ENCODE peak calls at places on chromosomes 13 and 19, in six cellular contexts. One of them, this sample, is unnamed.

GRCh38 chr19:20453424-20453938 is 112.1 kb downstream of the ZNF737 start:
- DNase-seq in neuronal stem cell: no peak
- DNase-seq in IMR-90: no peak
- DNase-seq in H9: no peak
- DNase-seq in mesendoderm: no peak
- DNase-seq in trophoblast cell: no peak
- DNase-seq in this sample: no peak

GRCh38 chr19:10662384-10663251 is 8.5 kb downstream of the ILF3 start:
- DNase-seq in neuronal stem cell: no peak
- DNase-seq in IMR-90: peak
- DNase-seq in H9: no peak
- DNase-seq in mesendoderm: no peak
- DNase-seq in trophoblast cell: peak
- DNase-seq in this sample: no peak

GRCh38 chr13:97116754-97117153 is 105.4 kb upstream of the MBNL2 start:
- DNase-seq in neuronal stem cell: no peak
- DNase-seq in IMR-90: peak
- DNase-seq in H9: no peak
- DNase-seq in mesendoderm: peak
- DNase-seq in trophoblast cell: peak
- DNase-seq in this sample: peak

GRCh38 chr19:29211562-29212416 is 1.2 kb downstream of the UQCRFS1 start:
- DNase-seq in neuronal stem cell: no peak
- DNase-seq in IMR-90: peak
- DNase-seq in H9: no peak
- DNase-seq in mesendoderm: peak
- DNase-seq in trophoblast cell: peak
- DNase-seq in this sample: peak

GRCh38 chr19:53707278-53707677 is 75.5 kb downstream of the DPRX start:
- DNase-seq in neuronal stem cell: no peak
- DNase-seq in IMR-90: no peak
- DNase-seq in H9: no peak
- DNase-seq in mesendoderm: peak
- DNase-seq in trophoblast cell: no peak
- DNase-seq in this sample: no peak

GRCh38 chr13:36872621-36873020 is 47.4 kb downstream of the SMAD9 start:
- DNase-seq in neuronal stem cell: no peak
- DNase-seq in IMR-90: no peak
- DNase-seq in H9: peak
- DNase-seq in mesendoderm: no peak
- DNase-seq in trophoblast cell: no peak
- DNase-seq in this sample: peak

GRCh38 chr13:29954082-29955043 is 103.9 kb upstream of the UBL3 start:
- DNase-seq in neuronal stem cell: no peak
- DNase-seq in IMR-90: no peak
- DNase-seq in H9: no peak
- DNase-seq in mesendoderm: no peak
- DNase-seq in trophoblast cell: peak
- DNase-seq in this sample: no peak

GRCh38 chr13:111474136-111475002 is 153.9 kb downstream of the TEX29 start:
- DNase-seq in neuronal stem cell: peak
- DNase-seq in IMR-90: peak
- DNase-seq in H9: peak
- DNase-seq in mesendoderm: peak
- DNase-seq in trophoblast cell: peak
- DNase-seq in this sample: peak

GRCh38 chr19:11261902-11262839 is at the start of gene DOCK6:
- DNase-seq in neuronal stem cell: peak
- DNase-seq in IMR-90: no peak
- DNase-seq in H9: peak
- DNase-seq in mesendoderm: peak
- DNase-seq in trophoblast cell: peak
- DNase-seq in this sample: peak

GRCh38 chr19:34642241-34642640 is 34.7 kb downstream of the SCGB2B2 start:
- DNase-seq in neuronal stem cell: no peak
- DNase-seq in IMR-90: no peak
- DNase-seq in H9: no peak
- DNase-seq in mesendoderm: no peak
- DNase-seq in trophoblast cell: no peak
- DNase-seq in this sample: no peak

GRCh38 chr13:27289016-27289665 is 18.5 kb downstream of the RASL11A start:
- DNase-seq in neuronal stem cell: no peak
- DNase-seq in IMR-90: no peak
- DNase-seq in H9: peak
- DNase-seq in mesendoderm: no peak
- DNase-seq in trophoblast cell: no peak
- DNase-seq in this sample: no peak

GRCh38 chr13:73658639-73659038 is 475.6 kb downstream of the KLF12 start:
- DNase-seq in neuronal stem cell: no peak
- DNase-seq in IMR-90: no peak
- DNase-seq in H9: no peak
- DNase-seq in mesendoderm: no peak
- DNase-seq in trophoblast cell: no peak
- DNase-seq in this sample: no peak

GRCh38 chr19:44735011-44735410 is 13.5 kb upstream of the BCL3 start:
- DNase-seq in neuronal stem cell: no peak
- DNase-seq in IMR-90: no peak
- DNase-seq in H9: no peak
- DNase-seq in mesendoderm: no peak
- DNase-seq in trophoblast cell: no peak
- DNase-seq in this sample: peak

GRCh38 chr13:103973740-103974139 is 907.5 kb upstream of the SLC10A2 start:
- DNase-seq in neuronal stem cell: no peak
- DNase-seq in IMR-90: no peak
- DNase-seq in H9: no peak
- DNase-seq in mesendoderm: no peak
- DNase-seq in trophoblast cell: no peak
- DNase-seq in this sample: no peak

GRCh38 chr19:6740589-6741348 is 1.3 kb downstream of the TRIP10 start:
- DNase-seq in neuronal stem cell: peak
- DNase-seq in IMR-90: peak
- DNase-seq in H9: peak
- DNase-seq in mesendoderm: peak
- DNase-seq in trophoblast cell: peak
- DNase-seq in this sample: peak

GRCh38 chr13:86840250-86841191 is 830.6 kb upstream of the SLITRK5 start:
- DNase-seq in neuronal stem cell: no peak
- DNase-seq in IMR-90: no peak
- DNase-seq in H9: no peak
- DNase-seq in mesendoderm: no peak
- DNase-seq in trophoblast cell: no peak
- DNase-seq in this sample: no peak

GRCh38 chr13:76000131-76000530 is 364.0 kb downstream of the LMO7 start:
- DNase-seq in neuronal stem cell: peak
- DNase-seq in IMR-90: no peak
- DNase-seq in H9: no peak
- DNase-seq in mesendoderm: no peak
- DNase-seq in trophoblast cell: no peak
- DNase-seq in this sample: no peak

GRCh38 chr19:540867-541637 is 2.8 kb upstream of the GZMM start:
- DNase-seq in neuronal stem cell: no peak
- DNase-seq in IMR-90: no peak
- DNase-seq in H9: peak
- DNase-seq in mesendoderm: no peak
- DNase-seq in trophoblast cell: no peak
- DNase-seq in this sample: no peak

GRCh38 chr13:112664501-112665203 is 25.2 kb upstream of the ATP11A start:
- DNase-seq in neuronal stem cell: no peak
- DNase-seq in IMR-90: peak
- DNase-seq in H9: peak
- DNase-seq in mesendoderm: no peak
- DNase-seq in trophoblast cell: peak
- DNase-seq in this sample: peak

GRCh38 chr13:41544824-41545707 is 87.7 kb downstream of the RGCC start:
- DNase-seq in neuronal stem cell: no peak
- DNase-seq in IMR-90: peak
- DNase-seq in H9: no peak
- DNase-seq in mesendoderm: no peak
- DNase-seq in trophoblast cell: no peak
- DNase-seq in this sample: peak

GRCh38 chr19:51091126-51091525 is 8.4 kb upstream of the KLK14 start:
- DNase-seq in neuronal stem cell: no peak
- DNase-seq in IMR-90: no peak
- DNase-seq in H9: no peak
- DNase-seq in mesendoderm: no peak
- DNase-seq in trophoblast cell: no peak
- DNase-seq in this sample: no peak

GRCh38 chr13:21683034-21683733 is 12.3 kb downstream of the FGF9 start:
- DNase-seq in neuronal stem cell: no peak
- DNase-seq in IMR-90: peak
- DNase-seq in H9: no peak
- DNase-seq in mesendoderm: no peak
- DNase-seq in trophoblast cell: peak
- DNase-seq in this sample: peak

DNA sequence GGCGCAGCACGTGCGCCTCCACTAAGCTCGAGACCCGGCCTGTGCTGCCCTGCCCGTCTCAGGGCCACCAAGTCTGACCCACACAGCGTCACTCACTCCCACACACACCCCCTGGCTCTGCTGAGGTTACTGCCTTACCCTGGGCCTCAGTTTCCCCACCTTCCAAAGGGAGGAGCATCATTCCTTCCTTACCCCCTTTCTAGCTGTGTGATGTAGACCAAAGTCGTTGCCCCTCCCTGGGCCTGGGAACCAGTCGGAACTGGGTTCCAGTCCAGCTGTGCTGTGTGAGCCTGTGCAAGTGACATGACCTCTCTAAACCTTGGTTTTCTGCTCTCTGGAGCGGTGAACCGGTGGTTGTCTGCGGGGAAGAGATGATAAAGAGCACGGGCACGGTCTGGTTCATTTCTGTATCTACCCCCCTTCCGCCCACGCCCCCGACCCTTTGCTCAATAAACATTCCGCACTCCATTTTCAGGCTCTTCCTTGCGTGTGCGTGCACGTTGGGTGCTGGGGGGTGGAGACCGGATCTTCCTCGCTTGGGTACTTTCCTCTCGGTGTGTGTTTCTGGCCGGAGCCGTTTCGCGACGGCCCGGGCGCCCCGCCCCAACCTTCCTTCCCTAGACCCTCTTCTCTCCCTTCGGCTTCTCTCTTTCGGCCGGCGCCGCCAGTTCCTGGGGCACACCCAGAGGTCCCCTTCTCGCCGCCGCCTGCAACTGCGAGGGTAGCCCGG is at the start of gene ZNF581:
- DNase-seq in neuronal stem cell: peak
- DNase-seq in IMR-90: peak
- DNase-seq in H9: peak
- DNase-seq in mesendoderm: peak
- DNase-seq in trophoblast cell: peak
- DNase-seq in this sample: peak
- H3K23ac ChIP-seq in neuronal stem cell: peak
- H3K23ac ChIP-seq in IMR-90: peak
- H3K23ac ChIP-seq in H9: no peak
- H3K23ac ChIP-seq in mesendoderm: peak
- H3K23ac ChIP-seq in trophoblast cell: no peak
- H3K23ac ChIP-seq in this sample: no peak

DNA sequence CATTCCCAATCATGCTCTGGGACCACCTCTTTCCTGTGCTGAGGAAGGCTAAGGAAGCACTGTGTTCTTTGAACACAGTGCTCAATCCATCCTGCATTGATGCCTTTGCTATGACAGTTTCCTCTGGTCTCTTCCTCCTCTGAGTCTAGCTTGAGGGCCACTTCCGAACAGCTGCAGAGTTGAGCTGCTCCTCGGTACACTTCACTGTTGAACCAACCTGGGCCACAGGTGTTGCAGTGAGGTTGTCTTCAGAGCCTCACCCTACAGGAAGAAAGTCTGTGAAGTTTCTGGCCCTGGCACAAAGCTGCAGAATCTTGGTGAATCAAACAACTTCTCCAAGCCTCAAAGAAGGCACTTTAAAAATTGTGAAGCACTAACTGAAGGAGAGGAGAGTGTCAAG is 393.9 kb downstream of the KCNRG start:
- DNase-seq in neuronal stem cell: no peak
- DNase-seq in IMR-90: no peak
- DNase-seq in H9: no peak
- DNase-seq in mesendoderm: no peak
- DNase-seq in trophoblast cell: no peak
- DNase-seq in this sample: no peak
- H3K23ac ChIP-seq in neuronal stem cell: no peak
- H3K23ac ChIP-seq in IMR-90: no peak
- H3K23ac ChIP-seq in H9: no peak
- H3K23ac ChIP-seq in mesendoderm: no peak
- H3K23ac ChIP-seq in trophoblast cell: no peak
- H3K23ac ChIP-seq in this sample: no peak

GRCh38 chr13:99976502-99977115 is 5.0 kb upstream of the ZIC2 start:
- DNase-seq in neuronal stem cell: no peak
- DNase-seq in IMR-90: no peak
- DNase-seq in H9: no peak
- DNase-seq in mesendoderm: no peak
- DNase-seq in trophoblast cell: no peak
- DNase-seq in this sample: no peak

GRCh38 chr13:99978781-99979452 is 2.7 kb upstream of the ZIC2 start:
- DNase-seq in neuronal stem cell: no peak
- DNase-seq in IMR-90: no peak
- DNase-seq in H9: peak
- DNase-seq in mesendoderm: peak
- DNase-seq in trophoblast cell: no peak
- DNase-seq in this sample: no peak

GRCh38 chr13:99977912-99978780 is 3.4 kb upstream of the ZIC2 start:
- DNase-seq in neuronal stem cell: no peak
- DNase-seq in IMR-90: no peak
- DNase-seq in H9: peak
- DNase-seq in mesendoderm: peak
- DNase-seq in trophoblast cell: no peak
- DNase-seq in this sample: no peak

GRCh38 chr13:99975626-99976025 is 4.1 kb upstream of the ZIC5 start:
- DNase-seq in neuronal stem cell: no peak
- DNase-seq in IMR-90: no peak
- DNase-seq in H9: peak
- DNase-seq in mesendoderm: no peak
- DNase-seq in trophoblast cell: no peak
- DNase-seq in this sample: no peak

GRCh38 chr13:99977334-99977911 is 4.2 kb upstream of the ZIC2 start:
- DNase-seq in neuronal stem cell: no peak
- DNase-seq in IMR-90: no peak
- DNase-seq in H9: no peak
- DNase-seq in mesendoderm: no peak
- DNase-seq in trophoblast cell: no peak
- DNase-seq in this sample: no peak
- H3K23ac ChIP-seq in neuronal stem cell: no peak
- H3K23ac ChIP-seq in IMR-90: no peak
- H3K23ac ChIP-seq in H9: no peak
- H3K23ac ChIP-seq in mesendoderm: no peak
- H3K23ac ChIP-seq in trophoblast cell: no peak
- H3K23ac ChIP-seq in this sample: no peak

GRCh38 chr13:99523838-99524237 is 22.6 kb downstream of the TM9SF2 start:
- DNase-seq in neuronal stem cell: no peak
- DNase-seq in IMR-90: no peak
- DNase-seq in H9: no peak
- DNase-seq in mesendoderm: no peak
- DNase-seq in trophoblast cell: no peak
- DNase-seq in this sample: no peak
- H3K23ac ChIP-seq in neuronal stem cell: no peak
- H3K23ac ChIP-seq in IMR-90: no peak
- H3K23ac ChIP-seq in H9: no peak
- H3K23ac ChIP-seq in mesendoderm: no peak
- H3K23ac ChIP-seq in trophoblast cell: no peak
- H3K23ac ChIP-seq in this sample: no peak

GRCh38 chr13:50187352-50188029 is 172.2 kb downstream of the KCNRG start:
- DNase-seq in neuronal stem cell: no peak
- DNase-seq in IMR-90: no peak
- DNase-seq in H9: no peak
- DNase-seq in mesendoderm: no peak
- DNase-seq in trophoblast cell: peak
- DNase-seq in this sample: peak
- H3K23ac ChIP-seq in neuronal stem cell: no peak
- H3K23ac ChIP-seq in IMR-90: no peak
- H3K23ac ChIP-seq in H9: no peak
- H3K23ac ChIP-seq in mesendoderm: no peak
- H3K23ac ChIP-seq in trophoblast cell: no peak
- H3K23ac ChIP-seq in this sample: no peak

This sample was measured in mesenchymal stem cell.